ENCODE peak calls at places on chromosomes 3 and 15, in eight cellular contexts. M, Z, O, A, G, L, B and Y are unnamed samples.

GRCh38 chr3:65231544-65231943 is 543.7 kb upstream of the ADAMTS9 start:
- DNase-seq in G (no peak), B (no peak), O (no peak), M (no peak), A (no peak), L (no peak), Z (no peak), Y (no peak)

GRCh38 chr3:117404756-117405155 is 695.2 kb downstream of the TUSC7 start:
- DNase-seq in B (no peak), M (no peak), G (no peak), O (no peak), A (no peak), Z (no peak), L (no peak), Y (no peak)

GRCh38 chr3:43790476-43790875 is 99.7 kb downstream of the ABHD5 start:
- DNase-seq in G (no peak), A (no peak), B (no peak), O (no peak), Z (no peak), L (no peak), M (no peak), Y (no peak)

GRCh38 chr15:89330881-89331595 is 3.6 kb downstream of the POLG start:
- DNase-seq in G (no peak), A (no peak), O (peak; percentile 71), M (no peak), B (no peak), Z (no peak), L (no peak), Y (no peak)

GRCh38 chr15:70856884-70857546 is 3.1 kb upstream of the LARP6 start:
- DNase-seq in M (peak; percentile 74), O (peak; percentile 54), A (peak; percentile 43), Z (peak; percentile 54), B (no peak), L (no peak), G (peak; percentile 81), Y (peak; percentile 75)

GRCh38 chr3:126125781-126126251 is 41.9 kb upstream of the SLC41A3 start:
- DNase-seq in G (no peak), B (no peak), L (no peak), Z (no peak), O (no peak), M (peak; percentile 2), A (no peak), Y (no peak)

GRCh38 chr3:43619593-43619992 is 2.2 kb downstream of the ANO10 start:
- DNase-seq in O (no peak), M (no peak), L (no peak), G (no peak), B (no peak), Z (no peak), A (no peak), Y (no peak)

GRCh38 chr3:49601358-49602048 is 47.2 kb downstream of the BSN start:
- DNase-seq in Z (no peak), A (no peak), L (no peak), O (no peak), M (no peak), B (no peak), G (no peak), Y (no peak)

GRCh38 chr3:147130461-147130860 is 275.9 kb downstream of the ZIC4 start:
- DNase-seq in Z (no peak), B (no peak), G (no peak), A (no peak), L (no peak), M (no peak), O (no peak), Y (no peak)

GRCh38 chr3:177898185-177898584 is 638.1 kb upstream of the KCNMB2 start:
- DNase-seq in B (no peak), A (no peak), G (no peak), Z (no peak), O (no peak), M (no peak), L (no peak), Y (no peak)

GRCh38 chr3:98893740-98894139 is 7.8 kb downstream of the DCBLD2 start:
- DNase-seq in L (no peak), M (no peak), O (peak; percentile 36), A (no peak), G (no peak), B (no peak), Z (no peak), Y (peak; percentile 63)

GRCh38 chr3:179321585-179322322 is 1.1 kb upstream of the ZNF639 start:
- DNase-seq in O (peak; percentile 27), M (no peak), A (no peak), L (no peak), Z (peak; percentile 31), B (peak; percentile 30), G (no peak), Y (peak; percentile 72)

GRCh38 chr3:3665961-3666640 is 133.1 kb upstream of the LRRN1 start:
- DNase-seq in G (no peak), A (no peak), M (peak; percentile 43), L (no peak), O (no peak), Z (no peak), B (no peak), Y (no peak)

GRCh38 chr3:131485116-131485515 is 17.7 kb downstream of the MRPL3 start:
- DNase-seq in L (no peak), B (no peak), G (no peak), O (no peak), M (no peak), A (no peak), Z (no peak), Y (no peak)

GRCh38 chr3:174295336-174295735 is 563.8 kb upstream of the NAALADL2 start:
- DNase-seq in B (no peak), L (no peak), G (no peak), M (no peak), A (no peak), Z (no peak), O (no peak), Y (no peak)

GRCh38 chr3:196181127-196181546 is 30.1 kb downstream of the ZDHHC19 start:
- DNase-seq in L (no peak), M (no peak), A (no peak), G (no peak), Z (no peak), B (no peak), O (no peak), Y (no peak)

GRCh38 chr15:39598958-39599845 is 18.3 kb downstream of the THBS1 start:
- DNase-seq in L (no peak), B (no peak), O (no peak), Z (no peak), A (no peak), M (no peak), G (no peak), Y (no peak)

GRCh38 chr15:80777836-80778620 is 1.1 kb upstream of the CEMIP start:
- DNase-seq in G (no peak), M (no peak), B (no peak), A (no peak), Z (no peak), O (no peak), L (no peak), Y (no peak)

GRCh38 chr15:25176616-25176923 is 221.8 kb downstream of the SNRPN start:
- DNase-seq in G (no peak), Z (no peak), O (no peak), L (no peak), A (peak; percentile 7), M (peak; percentile 1), B (no peak), Y (no peak)

GRCh38 chr15:20346082-20346805 is 195.4 kb downstream of the GOLGA6L6 start:
- DNase-seq in G (no peak), Z (no peak), B (no peak), A (peak; percentile 20), O (no peak), M (no peak), L (no peak), Y (no peak)

GRCh38 chr3:173467501-173467900 is 70.0 kb downstream of the NLGN1 start:
- DNase-seq in L (no peak), Z (no peak), G (no peak), O (no peak), A (no peak), M (no peak), B (no peak), Y (no peak)

GRCh38 chr3:162138509-162138908 is 641.9 kb downstream of the OTOL1 start:
- DNase-seq in A (no peak), L (no peak), M (no peak), Z (no peak), G (no peak), B (no peak), O (no peak), Y (no peak)

GRCh38 chr3:172520332-172520831 is 2.8 kb downstream of the TNFSF10 start:
- DNase-seq in G (peak; percentile 46), L (no peak), Z (no peak), B (no peak), M (no peak), O (no peak), A (no peak), Y (no peak)

GRCh38 chr3:58011580-58011979 is 3.4 kb downstream of the FLNB start:
- DNase-seq in O (no peak), L (no peak), B (no peak), M (no peak), G (no peak), Z (no peak), A (no peak), Y (no peak)
- H3K4me3 ChIP-seq in O (no peak overlapping the region), L (no peak overlapping the region), B (peak overlapping the region; percentile 73), M (no peak overlapping the region), G (peak overlapping the region; percentile 100), Z (no peak overlapping the region), A (no peak overlapping the region), Y (no peak overlapping the region)

DNA sequence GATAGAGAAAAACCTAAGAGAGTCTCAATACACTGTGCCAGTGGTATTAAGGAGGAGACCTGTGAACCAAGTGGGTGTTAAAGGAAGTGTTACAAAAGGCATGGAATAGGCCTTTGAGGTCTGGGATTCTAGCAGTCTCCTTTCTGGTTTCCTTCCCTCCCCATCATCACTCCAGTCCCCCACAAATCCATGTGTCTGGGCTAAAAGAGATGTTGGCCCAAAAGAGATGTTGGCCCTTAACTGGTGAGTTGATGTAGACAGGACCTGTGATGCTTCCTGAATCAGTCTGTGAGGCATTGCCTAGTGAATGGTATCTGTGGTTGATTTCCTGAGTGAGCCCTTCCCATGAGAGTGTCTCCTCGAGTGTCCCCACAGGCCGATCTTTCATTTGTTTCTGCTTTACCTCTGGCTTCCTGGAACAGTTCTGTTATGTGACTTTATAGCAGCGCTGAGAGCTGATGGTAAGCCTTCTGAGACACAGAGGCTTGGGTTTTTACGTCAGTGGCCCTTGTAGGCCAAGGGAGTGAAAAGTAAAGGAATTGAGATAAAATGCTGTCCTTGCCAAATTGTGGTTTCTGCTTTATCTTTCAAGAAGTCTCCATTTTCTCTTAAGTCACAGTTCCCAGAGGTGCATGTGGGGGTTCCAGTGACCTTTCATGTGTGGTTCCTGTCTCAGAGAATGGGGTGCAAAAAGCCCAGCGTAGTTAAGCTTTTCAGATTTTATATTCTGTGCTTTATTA is 87.8 kb downstream of the KLHL25 start:
- DNase-seq in A (no peak), Z (no peak), L (peak; percentile 77), M (no peak), G (no peak), O (no peak), B (peak; percentile 60), Y (no peak)
- H3K4me3 ChIP-seq in A (peak overlapping the region; percentile 1), Z (no peak overlapping the region), L (peak overlapping the region; percentile 57), M (peak overlapping the region; percentile 51), G (peak overlapping the region; percentile 20), O (no peak overlapping the region), B (no peak overlapping the region), Y (no peak overlapping the region)

GRCh38 chr3:30643763-30644462 is 37.5 kb downstream of the TGFBR2 start:
- DNase-seq in L (peak; percentile 42), A (no peak), G (no peak), Z (no peak), B (peak; percentile 40), O (no peak), M (no peak), Y (no peak)
- H3K4me3 ChIP-seq in L (peak overlapping the region; percentile 33), A (no peak overlapping the region), G (no peak overlapping the region), Z (no peak overlapping the region), B (no peak overlapping the region), O (no peak overlapping the region), M (no peak overlapping the region), Y (no peak overlapping the region)

GRCh38 chr3:123768480-123769359 is 115.4 kb downstream of the MYLK start:
- DNase-seq in O (no peak), A (no peak), Z (no peak), G (no peak), M (no peak), L (no peak), B (no peak), Y (no peak)
- H3K4me3 ChIP-seq in O (no peak overlapping the region), A (no peak overlapping the region), Z (no peak overlapping the region), G (no peak overlapping the region), M (no peak overlapping the region), L (no peak overlapping the region), B (no peak overlapping the region), Y (no peak overlapping the region)